ENCODE peak calls at places on chromosomes 6 and 20, in eight cellular contexts. One of them, this sample, is unnamed.

GRCh38 chr6:3119040-3119723 is 671 bp downstream of the BPHL start:
- DNase-seq in osteoblast: no peak
- DNase-seq in cardiac muscle cell: no peak
- DNase-seq in mammary epithelial cell: peak
- DNase-seq in caudate nucleus: no peak
- DNase-seq in fibroblast of lung: peak
- DNase-seq in tibial nerve: no peak
- DNase-seq in CD4-positive, alpha-beta memory T cell: no peak
- DNase-seq in this sample: peak

GRCh38 chr20:41138527-41139226 is 1.3 kb downstream of the PLCG1 start:
- DNase-seq in caudate nucleus: no peak
- DNase-seq in tibial nerve: no peak
- DNase-seq in cardiac muscle cell: peak
- DNase-seq in fibroblast of lung: no peak
- DNase-seq in CD4-positive, alpha-beta memory T cell: peak
- DNase-seq in osteoblast: no peak
- DNase-seq in mammary epithelial cell: no peak
- DNase-seq in this sample: no peak

GRCh38 chr6:166446567-166447065 is 63.9 kb upstream of the MPC1 start:
- DNase-seq in fibroblast of lung: no peak
- DNase-seq in mammary epithelial cell: no peak
- DNase-seq in tibial nerve: no peak
- DNase-seq in CD4-positive, alpha-beta memory T cell: no peak
- DNase-seq in cardiac muscle cell: no peak
- DNase-seq in caudate nucleus: no peak
- DNase-seq in osteoblast: peak
- DNase-seq in this sample: no peak

GRCh38 chr6:24838081-24838480 is 39.4 kb upstream of the ARMH2 start:
- DNase-seq in CD4-positive, alpha-beta memory T cell: no peak
- DNase-seq in tibial nerve: peak
- DNase-seq in mammary epithelial cell: no peak
- DNase-seq in caudate nucleus: no peak
- DNase-seq in osteoblast: no peak
- DNase-seq in fibroblast of lung: peak
- DNase-seq in cardiac muscle cell: no peak
- DNase-seq in this sample: no peak

GRCh38 chr6:30515967-30516753 is 26.9 kb downstream of the HLA-E start:
- DNase-seq in caudate nucleus: peak
- DNase-seq in fibroblast of lung: peak
- DNase-seq in mammary epithelial cell: peak
- DNase-seq in tibial nerve: peak
- DNase-seq in cardiac muscle cell: peak
- DNase-seq in osteoblast: peak
- DNase-seq in CD4-positive, alpha-beta memory T cell: peak
- DNase-seq in this sample: peak

GRCh38 chr6:46901747-46902362 is 19.9 kb downstream of the ADGRF5 start:
- DNase-seq in fibroblast of lung: no peak
- DNase-seq in caudate nucleus: no peak
- DNase-seq in osteoblast: no peak
- DNase-seq in tibial nerve: no peak
- DNase-seq in CD4-positive, alpha-beta memory T cell: no peak
- DNase-seq in cardiac muscle cell: no peak
- DNase-seq in mammary epithelial cell: no peak
- DNase-seq in this sample: no peak

GRCh38 chr6:75602164-75602896 is 650 bp downstream of the SENP6 start:
- DNase-seq in osteoblast: peak
- DNase-seq in cardiac muscle cell: peak
- DNase-seq in caudate nucleus: peak
- DNase-seq in CD4-positive, alpha-beta memory T cell: no peak
- DNase-seq in tibial nerve: peak
- DNase-seq in mammary epithelial cell: peak
- DNase-seq in fibroblast of lung: peak
- DNase-seq in this sample: peak

GRCh38 chr6:82869493-82869892 is 196.1 kb downstream of the UBE3D start:
- DNase-seq in tibial nerve: no peak
- DNase-seq in CD4-positive, alpha-beta memory T cell: no peak
- DNase-seq in cardiac muscle cell: no peak
- DNase-seq in osteoblast: no peak
- DNase-seq in fibroblast of lung: no peak
- DNase-seq in mammary epithelial cell: no peak
- DNase-seq in caudate nucleus: no peak
- DNase-seq in this sample: no peak

GRCh38 chr20:64077876-64078551 is 1.3 kb downstream of the RGS19 start:
- DNase-seq in cardiac muscle cell: no peak
- DNase-seq in mammary epithelial cell: no peak
- DNase-seq in tibial nerve: no peak
- DNase-seq in osteoblast: no peak
- DNase-seq in CD4-positive, alpha-beta memory T cell: peak
- DNase-seq in fibroblast of lung: no peak
- DNase-seq in caudate nucleus: no peak
- DNase-seq in this sample: no peak

GRCh38 chr20:52105573-52106422 is 85.8 kb downstream of the ZFP64 start:
- DNase-seq in CD4-positive, alpha-beta memory T cell: no peak
- DNase-seq in fibroblast of lung: peak
- DNase-seq in mammary epithelial cell: peak
- DNase-seq in osteoblast: peak
- DNase-seq in caudate nucleus: peak
- DNase-seq in cardiac muscle cell: peak
- DNase-seq in tibial nerve: no peak
- DNase-seq in this sample: peak

GRCh38 chr6:39018103-39018502 is 30.5 kb upstream of the GLP1R start:
- DNase-seq in tibial nerve: no peak
- DNase-seq in mammary epithelial cell: no peak
- DNase-seq in osteoblast: no peak
- DNase-seq in cardiac muscle cell: no peak
- DNase-seq in CD4-positive, alpha-beta memory T cell: no peak
- DNase-seq in caudate nucleus: no peak
- DNase-seq in fibroblast of lung: no peak
- DNase-seq in this sample: no peak

GRCh38 chr6:125191916-125192609 is 38.5 kb downstream of the TPD52L1 start:
- DNase-seq in mammary epithelial cell: peak
- DNase-seq in CD4-positive, alpha-beta memory T cell: peak
- DNase-seq in tibial nerve: peak
- DNase-seq in caudate nucleus: peak
- DNase-seq in fibroblast of lung: peak
- DNase-seq in cardiac muscle cell: peak
- DNase-seq in osteoblast: peak
- DNase-seq in this sample: peak

GRCh38 chr6:129146836-129147366 is 264.0 kb downstream of the LAMA2 start:
- DNase-seq in mammary epithelial cell: no peak
- DNase-seq in tibial nerve: no peak
- DNase-seq in osteoblast: no peak
- DNase-seq in cardiac muscle cell: no peak
- DNase-seq in caudate nucleus: no peak
- DNase-seq in fibroblast of lung: no peak
- DNase-seq in CD4-positive, alpha-beta memory T cell: no peak
- DNase-seq in this sample: no peak

GRCh38 chr6:129136751-129137150 is 253.8 kb downstream of the LAMA2 start:
- DNase-seq in tibial nerve: no peak
- DNase-seq in caudate nucleus: no peak
- DNase-seq in osteoblast: peak
- DNase-seq in mammary epithelial cell: no peak
- DNase-seq in CD4-positive, alpha-beta memory T cell: no peak
- DNase-seq in cardiac muscle cell: no peak
- DNase-seq in fibroblast of lung: no peak
- DNase-seq in this sample: no peak

GRCh38 chr6:129138739-129139405 is 255.9 kb downstream of the LAMA2 start:
- DNase-seq in cardiac muscle cell: no peak
- DNase-seq in osteoblast: no peak
- DNase-seq in CD4-positive, alpha-beta memory T cell: no peak
- DNase-seq in caudate nucleus: no peak
- DNase-seq in fibroblast of lung: no peak
- DNase-seq in tibial nerve: peak
- DNase-seq in mammary epithelial cell: no peak
- DNase-seq in this sample: no peak

GRCh38 chr6:129140571-129140970 is 257.6 kb downstream of the LAMA2 start:
- DNase-seq in tibial nerve: no peak
- DNase-seq in mammary epithelial cell: no peak
- DNase-seq in fibroblast of lung: no peak
- DNase-seq in cardiac muscle cell: no peak
- DNase-seq in caudate nucleus: no peak
- DNase-seq in CD4-positive, alpha-beta memory T cell: no peak
- DNase-seq in osteoblast: no peak
- DNase-seq in this sample: no peak

DNA sequence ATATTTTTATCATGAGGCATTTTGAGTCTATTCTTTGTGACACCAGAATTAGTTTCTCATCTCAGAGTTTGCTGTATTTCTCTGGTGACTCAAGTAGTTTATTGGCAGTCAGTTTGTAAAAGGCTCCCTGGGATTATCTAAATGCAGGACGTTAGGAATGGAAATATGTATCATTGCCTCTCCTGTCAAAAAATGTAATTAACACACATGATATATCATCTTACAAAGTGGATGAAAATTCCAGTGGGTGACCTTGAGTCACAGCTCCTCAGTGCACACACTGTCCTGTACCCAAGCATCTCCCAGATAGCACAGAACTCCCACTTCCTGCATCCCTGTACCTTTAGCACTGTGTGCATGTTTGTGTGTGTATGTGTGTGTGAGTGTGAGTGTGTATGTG is 258.6 kb downstream of the LAMA2 start:
- DNase-seq in mammary epithelial cell: no peak
- DNase-seq in CD4-positive, alpha-beta memory T cell: no peak
- DNase-seq in cardiac muscle cell: no peak
- DNase-seq in caudate nucleus: no peak
- DNase-seq in osteoblast: peak
- DNase-seq in fibroblast of lung: no peak
- DNase-seq in tibial nerve: no peak
- DNase-seq in this sample: no peak
- H3K27ac ChIP-seq in mammary epithelial cell: no peak
- H3K27ac ChIP-seq in CD4-positive, alpha-beta memory T cell: no peak
- H3K27ac ChIP-seq in cardiac muscle cell: no peak
- H3K27ac ChIP-seq in caudate nucleus: no peak
- H3K27ac ChIP-seq in osteoblast: no peak
- H3K27ac ChIP-seq in fibroblast of lung: no peak
- H3K27ac ChIP-seq in tibial nerve: peak
- H3K27ac ChIP-seq in this sample: no peak

GRCh38 chr6:36683145-36683655 is 4.7 kb downstream of the CDKN1A start:
- DNase-seq in fibroblast of lung: no peak
- DNase-seq in tibial nerve: no peak
- DNase-seq in caudate nucleus: no peak
- DNase-seq in mammary epithelial cell: no peak
- DNase-seq in CD4-positive, alpha-beta memory T cell: no peak
- DNase-seq in osteoblast: peak
- DNase-seq in cardiac muscle cell: no peak
- DNase-seq in this sample: no peak
- H3K27ac ChIP-seq in fibroblast of lung: no peak
- H3K27ac ChIP-seq in tibial nerve: peak
- H3K27ac ChIP-seq in caudate nucleus: no peak
- H3K27ac ChIP-seq in mammary epithelial cell: peak
- H3K27ac ChIP-seq in CD4-positive, alpha-beta memory T cell: peak
- H3K27ac ChIP-seq in osteoblast: no peak
- H3K27ac ChIP-seq in cardiac muscle cell: no peak
- H3K27ac ChIP-seq in this sample: no peak

DNA sequence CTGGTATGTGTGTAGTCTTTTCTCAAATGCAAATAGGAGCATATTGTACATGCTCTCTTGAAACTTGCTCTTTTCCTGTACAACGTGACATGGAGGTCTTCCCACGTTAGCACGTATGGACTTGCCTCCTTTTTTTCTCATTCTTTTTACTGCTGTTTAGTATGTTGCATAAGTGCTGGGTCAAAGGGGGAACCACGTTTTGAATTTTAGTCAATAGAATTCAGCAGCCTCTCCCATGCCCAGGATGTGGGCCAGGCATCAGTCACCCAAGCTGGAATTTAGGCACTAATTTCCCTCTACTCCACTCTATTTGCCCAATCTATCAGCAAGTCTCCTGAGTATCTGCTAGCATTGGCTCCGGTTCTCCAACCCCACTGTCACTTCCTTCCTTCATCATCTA is 41.5 kb upstream of the RNF24 start:
- DNase-seq in osteoblast: no peak
- DNase-seq in caudate nucleus: no peak
- DNase-seq in tibial nerve: no peak
- DNase-seq in mammary epithelial cell: peak
- DNase-seq in cardiac muscle cell: no peak
- DNase-seq in CD4-positive, alpha-beta memory T cell: no peak
- DNase-seq in fibroblast of lung: no peak
- DNase-seq in this sample: no peak
- H3K27ac ChIP-seq in osteoblast: no peak
- H3K27ac ChIP-seq in caudate nucleus: no peak
- H3K27ac ChIP-seq in tibial nerve: no peak
- H3K27ac ChIP-seq in mammary epithelial cell: no peak
- H3K27ac ChIP-seq in cardiac muscle cell: no peak
- H3K27ac ChIP-seq in CD4-positive, alpha-beta memory T cell: no peak
- H3K27ac ChIP-seq in fibroblast of lung: no peak
- H3K27ac ChIP-seq in this sample: no peak

GRCh38 chr20:58019027-58019849 is 209.2 kb downstream of the ANKRD60 start:
- DNase-seq in CD4-positive, alpha-beta memory T cell: no peak
- DNase-seq in tibial nerve: no peak
- DNase-seq in mammary epithelial cell: peak
- DNase-seq in caudate nucleus: no peak
- DNase-seq in osteoblast: peak
- DNase-seq in cardiac muscle cell: no peak
- DNase-seq in fibroblast of lung: peak
- DNase-seq in this sample: peak

GRCh38 chr20:58021481-58021880 is 207.0 kb downstream of the ANKRD60 start:
- DNase-seq in CD4-positive, alpha-beta memory T cell: no peak
- DNase-seq in fibroblast of lung: peak
- DNase-seq in tibial nerve: peak
- DNase-seq in caudate nucleus: no peak
- DNase-seq in osteoblast: no peak
- DNase-seq in mammary epithelial cell: no peak
- DNase-seq in cardiac muscle cell: no peak
- DNase-seq in this sample: no peak

GRCh38 chr20:58022711-58023110 is 205.7 kb downstream of the ANKRD60 start:
- DNase-seq in cardiac muscle cell: no peak
- DNase-seq in tibial nerve: no peak
- DNase-seq in fibroblast of lung: peak
- DNase-seq in CD4-positive, alpha-beta memory T cell: no peak
- DNase-seq in caudate nucleus: no peak
- DNase-seq in osteoblast: no peak
- DNase-seq in mammary epithelial cell: no peak
- DNase-seq in this sample: no peak

GRCh38 chr20:58019850-58020625 is 208.4 kb downstream of the ANKRD60 start:
- DNase-seq in osteoblast: no peak
- DNase-seq in mammary epithelial cell: no peak
- DNase-seq in tibial nerve: no peak
- DNase-seq in cardiac muscle cell: no peak
- DNase-seq in fibroblast of lung: no peak
- DNase-seq in caudate nucleus: peak
- DNase-seq in CD4-positive, alpha-beta memory T cell: no peak
- DNase-seq in this sample: no peak

DNA sequence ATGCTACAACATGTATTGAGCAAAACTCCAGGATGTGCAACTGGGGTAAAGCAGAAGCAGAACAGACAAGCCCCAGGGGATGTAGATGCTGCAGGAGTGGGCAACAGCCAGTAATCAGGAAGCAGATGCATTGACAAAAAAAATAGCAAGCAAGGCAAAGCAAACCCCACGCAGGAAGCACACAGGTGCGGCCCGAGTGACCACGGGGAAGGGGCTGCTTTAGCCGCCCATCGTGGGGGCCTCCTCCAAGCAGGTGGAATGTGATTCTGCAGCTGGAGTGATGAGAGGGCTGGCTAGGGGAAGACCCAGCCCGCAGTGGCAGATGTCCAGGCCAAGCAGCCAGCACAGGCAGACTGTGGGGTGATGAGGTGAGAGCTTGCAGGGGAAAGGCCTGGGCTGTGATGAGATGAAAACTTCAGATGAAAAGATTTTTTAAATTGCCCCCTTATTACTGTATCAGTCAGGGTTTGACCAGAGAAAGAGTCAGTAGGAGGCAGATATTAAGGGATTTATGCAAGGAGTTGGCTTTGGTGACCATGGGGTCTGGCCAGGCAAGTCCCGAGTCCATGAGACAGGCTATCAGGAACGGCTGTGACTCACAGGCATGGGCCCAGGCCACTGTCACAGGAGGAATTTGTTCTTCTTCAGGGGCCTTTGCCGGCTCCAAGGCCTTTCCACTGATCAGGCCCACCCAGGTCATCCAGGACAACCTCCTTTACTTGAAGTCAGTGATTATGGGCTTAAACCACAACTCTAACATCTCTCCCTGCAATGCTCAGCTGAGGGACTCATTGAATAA is 207.6 kb downstream of the ANKRD60 start:
- DNase-seq in osteoblast: no peak
- DNase-seq in fibroblast of lung: peak
- DNase-seq in tibial nerve: no peak
- DNase-seq in caudate nucleus: no peak
- DNase-seq in mammary epithelial cell: no peak
- DNase-seq in CD4-positive, alpha-beta memory T cell: no peak
- DNase-seq in cardiac muscle cell: no peak
- DNase-seq in this sample: no peak
- H3K27ac ChIP-seq in osteoblast: no peak
- H3K27ac ChIP-seq in fibroblast of lung: no peak
- H3K27ac ChIP-seq in tibial nerve: no peak
- H3K27ac ChIP-seq in caudate nucleus: no peak
- H3K27ac ChIP-seq in mammary epithelial cell: no peak
- H3K27ac ChIP-seq in CD4-positive, alpha-beta memory T cell: no peak
- H3K27ac ChIP-seq in cardiac muscle cell: no peak
- H3K27ac ChIP-seq in this sample: no peak

This sample was measured in brain microvascular endothelial cell.